ENCODE peak calls at places on chromosomes 2 and 18, in five cellular contexts. One of them, this sample, is unnamed.

GRCh38 chr18:2148823-2149222 is 422.5 kb downstream of the METTL4 start:
- DNase-seq in hypothalamus: no peak
- DNase-seq in memory B cell: no peak
- DNase-seq in stimulated activated naive B cell treated with anti-CD40 and anti-IgM and Interleukin-4, amounts not matched to agents 10 μg/mL and 1 μg/mL and 100 μg/mL, for 72 hours: no peak
- DNase-seq in NCI-H1436: no peak
- DNase-seq in this sample: no peak

GRCh38 chr2:185531721-185532120 is 206.9 kb upstream of the FSIP2 start:
- DNase-seq in hypothalamus: no peak
- DNase-seq in memory B cell: no peak
- DNase-seq in stimulated activated naive B cell treated with anti-CD40 and anti-IgM and Interleukin-4, amounts not matched to agents 10 μg/mL and 1 μg/mL and 100 μg/mL, for 72 hours: no peak
- DNase-seq in NCI-H1436: no peak
- DNase-seq in this sample: no peak

GRCh38 chr2:127683056-127683455 is 7.7 kb upstream of the LIMS2 start:
- DNase-seq in hypothalamus: no peak
- DNase-seq in memory B cell: no peak
- DNase-seq in stimulated activated naive B cell treated with anti-CD40 and anti-IgM and Interleukin-4, amounts not matched to agents 10 μg/mL and 1 μg/mL and 100 μg/mL, for 72 hours: no peak
- DNase-seq in NCI-H1436: no peak
- DNase-seq in this sample: no peak

GRCh38 chr2:24403168-24403850 is 43.0 kb upstream of the ITSN2 start:
- DNase-seq in hypothalamus: no peak
- DNase-seq in memory B cell: no peak
- DNase-seq in stimulated activated naive B cell treated with anti-CD40 and anti-IgM and Interleukin-4, amounts not matched to agents 10 μg/mL and 1 μg/mL and 100 μg/mL, for 72 hours: no peak
- DNase-seq in NCI-H1436: no peak
- DNase-seq in this sample: no peak

GRCh38 chr18:47964086-47964485 is 33.6 kb upstream of the SMAD2 start:
- DNase-seq in hypothalamus: no peak
- DNase-seq in memory B cell: no peak
- DNase-seq in stimulated activated naive B cell treated with anti-CD40 and anti-IgM and Interleukin-4, amounts not matched to agents 10 μg/mL and 1 μg/mL and 100 μg/mL, for 72 hours: no peak
- DNase-seq in NCI-H1436: peak
- DNase-seq in this sample: peak

GRCh38 chr2:181052523-181052891 is 72.1 kb downstream of the UBE2E3 start:
- DNase-seq in hypothalamus: no peak
- DNase-seq in memory B cell: no peak
- DNase-seq in stimulated activated naive B cell treated with anti-CD40 and anti-IgM and Interleukin-4, amounts not matched to agents 10 μg/mL and 1 μg/mL and 100 μg/mL, for 72 hours: no peak
- DNase-seq in NCI-H1436: no peak
- DNase-seq in this sample: no peak

GRCh38 chr2:204880928-204881327 is 335.7 kb downstream of the PARD3B start:
- DNase-seq in hypothalamus: no peak
- DNase-seq in memory B cell: no peak
- DNase-seq in stimulated activated naive B cell treated with anti-CD40 and anti-IgM and Interleukin-4, amounts not matched to agents 10 μg/mL and 1 μg/mL and 100 μg/mL, for 72 hours: no peak
- DNase-seq in NCI-H1436: no peak
- DNase-seq in this sample: no peak

GRCh38 chr2:144115892-144116291 is 404.0 kb downstream of the ZEB2 start:
- DNase-seq in hypothalamus: no peak
- DNase-seq in memory B cell: no peak
- DNase-seq in stimulated activated naive B cell treated with anti-CD40 and anti-IgM and Interleukin-4, amounts not matched to agents 10 μg/mL and 1 μg/mL and 100 μg/mL, for 72 hours: no peak
- DNase-seq in NCI-H1436: no peak
- DNase-seq in this sample: no peak

GRCh38 chr2:233021771-233022170 is 8.7 kb upstream of the NGEF start:
- DNase-seq in hypothalamus: no peak
- DNase-seq in memory B cell: no peak
- DNase-seq in stimulated activated naive B cell treated with anti-CD40 and anti-IgM and Interleukin-4, amounts not matched to agents 10 μg/mL and 1 μg/mL and 100 μg/mL, for 72 hours: no peak
- DNase-seq in NCI-H1436: no peak
- DNase-seq in this sample: no peak

GRCh38 chr18:77016936-77017335 is 115.6 kb downstream of the MBP start:
- DNase-seq in hypothalamus: peak
- DNase-seq in memory B cell: no peak
- DNase-seq in stimulated activated naive B cell treated with anti-CD40 and anti-IgM and Interleukin-4, amounts not matched to agents 10 μg/mL and 1 μg/mL and 100 μg/mL, for 72 hours: no peak
- DNase-seq in NCI-H1436: no peak
- DNase-seq in this sample: no peak

GRCh38 chr2:109399061-109399460 is 214.7 kb downstream of the SEPTIN10 start:
- DNase-seq in hypothalamus: no peak
- DNase-seq in memory B cell: no peak
- DNase-seq in stimulated activated naive B cell treated with anti-CD40 and anti-IgM and Interleukin-4, amounts not matched to agents 10 μg/mL and 1 μg/mL and 100 μg/mL, for 72 hours: no peak
- DNase-seq in NCI-H1436: no peak
- DNase-seq in this sample: no peak

GRCh38 chr2:74528600-74529356 is 728 bp downstream of the AUP1 start:
- DNase-seq in hypothalamus: no peak
- DNase-seq in memory B cell: no peak
- DNase-seq in stimulated activated naive B cell treated with anti-CD40 and anti-IgM and Interleukin-4, amounts not matched to agents 10 μg/mL and 1 μg/mL and 100 μg/mL, for 72 hours: no peak
- DNase-seq in NCI-H1436: no peak
- DNase-seq in this sample: no peak

GRCh38 chr2:219995409-219995808 is 368.0 kb downstream of the SLC4A3 start:
- DNase-seq in hypothalamus: no peak
- DNase-seq in memory B cell: no peak
- DNase-seq in stimulated activated naive B cell treated with anti-CD40 and anti-IgM and Interleukin-4, amounts not matched to agents 10 μg/mL and 1 μg/mL and 100 μg/mL, for 72 hours: no peak
- DNase-seq in NCI-H1436: no peak
- DNase-seq in this sample: no peak

GRCh38 chr2:170823800-170824153 is 7.1 kb downstream of the GAD1 start:
- DNase-seq in hypothalamus: no peak
- DNase-seq in memory B cell: no peak
- DNase-seq in stimulated activated naive B cell treated with anti-CD40 and anti-IgM and Interleukin-4, amounts not matched to agents 10 μg/mL and 1 μg/mL and 100 μg/mL, for 72 hours: no peak
- DNase-seq in NCI-H1436: no peak
- DNase-seq in this sample: no peak

GRCh38 chr2:226792155-226792871 is 7.3 kb downstream of the IRS1 start:
- DNase-seq in hypothalamus: no peak
- DNase-seq in memory B cell: no peak
- DNase-seq in stimulated activated naive B cell treated with anti-CD40 and anti-IgM and Interleukin-4, amounts not matched to agents 10 μg/mL and 1 μg/mL and 100 μg/mL, for 72 hours: no peak
- DNase-seq in NCI-H1436: no peak
- DNase-seq in this sample: no peak

GRCh38 chr2:220198911-220199310 is 571.5 kb downstream of the SLC4A3 start:
- DNase-seq in hypothalamus: no peak
- DNase-seq in memory B cell: no peak
- DNase-seq in stimulated activated naive B cell treated with anti-CD40 and anti-IgM and Interleukin-4, amounts not matched to agents 10 μg/mL and 1 μg/mL and 100 μg/mL, for 72 hours: no peak
- DNase-seq in NCI-H1436: no peak
- DNase-seq in this sample: no peak

GRCh38 chr2:118875298-118875697 is 27.9 kb upstream of the EN1 start:
- DNase-seq in hypothalamus: no peak
- DNase-seq in memory B cell: no peak
- DNase-seq in stimulated activated naive B cell treated with anti-CD40 and anti-IgM and Interleukin-4, amounts not matched to agents 10 μg/mL and 1 μg/mL and 100 μg/mL, for 72 hours: no peak
- DNase-seq in NCI-H1436: no peak
- DNase-seq in this sample: no peak

GRCh38 chr2:215031330-215031729 is 107.1 kb downstream of the ABCA12 start:
- DNase-seq in hypothalamus: no peak
- DNase-seq in memory B cell: no peak
- DNase-seq in stimulated activated naive B cell treated with anti-CD40 and anti-IgM and Interleukin-4, amounts not matched to agents 10 μg/mL and 1 μg/mL and 100 μg/mL, for 72 hours: no peak
- DNase-seq in NCI-H1436: no peak
- DNase-seq in this sample: no peak

GRCh38 chr2:65662654-65663432 is 230.4 kb upstream of the SPRED2 start:
- DNase-seq in hypothalamus: no peak
- DNase-seq in memory B cell: no peak
- DNase-seq in stimulated activated naive B cell treated with anti-CD40 and anti-IgM and Interleukin-4, amounts not matched to agents 10 μg/mL and 1 μg/mL and 100 μg/mL, for 72 hours: no peak
- DNase-seq in NCI-H1436: no peak
- DNase-seq in this sample: no peak

GRCh38 chr18:61606759-61607158 is 273.5 kb downstream of the CDH20 start:
- DNase-seq in hypothalamus: no peak
- DNase-seq in memory B cell: no peak
- DNase-seq in stimulated activated naive B cell treated with anti-CD40 and anti-IgM and Interleukin-4, amounts not matched to agents 10 μg/mL and 1 μg/mL and 100 μg/mL, for 72 hours: no peak
- DNase-seq in NCI-H1436: no peak
- DNase-seq in this sample: no peak

GRCh38 chr2:169775354-169775753 is 23.3 kb upstream of the SSB start:
- DNase-seq in hypothalamus: no peak
- DNase-seq in memory B cell: no peak
- DNase-seq in stimulated activated naive B cell treated with anti-CD40 and anti-IgM and Interleukin-4, amounts not matched to agents 10 μg/mL and 1 μg/mL and 100 μg/mL, for 72 hours: no peak
- DNase-seq in NCI-H1436: no peak
- DNase-seq in this sample: no peak

GRCh38 chr2:2022941-2023586 is 278.7 kb upstream of the PXDN start:
- DNase-seq in hypothalamus: no peak
- DNase-seq in memory B cell: no peak
- DNase-seq in stimulated activated naive B cell treated with anti-CD40 and anti-IgM and Interleukin-4, amounts not matched to agents 10 μg/mL and 1 μg/mL and 100 μg/mL, for 72 hours: no peak
- DNase-seq in NCI-H1436: no peak
- DNase-seq in this sample: no peak

GRCh38 chr18:50659091-50660003 is 99.5 kb downstream of the MAPK4 start:
- DNase-seq in hypothalamus: no peak
- DNase-seq in memory B cell: no peak
- DNase-seq in stimulated activated naive B cell treated with anti-CD40 and anti-IgM and Interleukin-4, amounts not matched to agents 10 μg/mL and 1 μg/mL and 100 μg/mL, for 72 hours: no peak
- DNase-seq in NCI-H1436: no peak
- DNase-seq in this sample: peak

GRCh38 chr18:57497372-57498294 is 62.5 kb downstream of the ONECUT2 start:
- DNase-seq in hypothalamus: no peak
- DNase-seq in memory B cell: no peak
- DNase-seq in stimulated activated naive B cell treated with anti-CD40 and anti-IgM and Interleukin-4, amounts not matched to agents 10 μg/mL and 1 μg/mL and 100 μg/mL, for 72 hours: no peak
- DNase-seq in NCI-H1436: no peak
- DNase-seq in this sample: no peak

GRCh38 chr2:3144856-3145255 is 232.8 kb downstream of the EIPR1 start:
- DNase-seq in hypothalamus: no peak
- DNase-seq in memory B cell: no peak
- DNase-seq in stimulated activated naive B cell treated with anti-CD40 and anti-IgM and Interleukin-4, amounts not matched to agents 10 μg/mL and 1 μg/mL and 100 μg/mL, for 72 hours: no peak
- DNase-seq in NCI-H1436: no peak
- DNase-seq in this sample: no peak

GRCh38 chr2:239339726-239340654 is 60.8 kb downstream of the HDAC4 start:
- DNase-seq in hypothalamus: no peak
- DNase-seq in memory B cell: no peak
- DNase-seq in stimulated activated naive B cell treated with anti-CD40 and anti-IgM and Interleukin-4, amounts not matched to agents 10 μg/mL and 1 μg/mL and 100 μg/mL, for 72 hours: peak
- DNase-seq in NCI-H1436: no peak
- DNase-seq in this sample: no peak

GRCh38 chr2:129794116-129794515 is 185.3 kb upstream of the RAB6C start:
- DNase-seq in hypothalamus: no peak
- DNase-seq in memory B cell: no peak
- DNase-seq in stimulated activated naive B cell treated with anti-CD40 and anti-IgM and Interleukin-4, amounts not matched to agents 10 μg/mL and 1 μg/mL and 100 μg/mL, for 72 hours: no peak
- DNase-seq in NCI-H1436: no peak
- DNase-seq in this sample: no peak

GRCh38 chr2:42332575-42332974 is 28.4 kb downstream of the COX7A2L start:
- DNase-seq in hypothalamus: no peak
- DNase-seq in memory B cell: no peak
- DNase-seq in stimulated activated naive B cell treated with anti-CD40 and anti-IgM and Interleukin-4, amounts not matched to agents 10 μg/mL and 1 μg/mL and 100 μg/mL, for 72 hours: no peak
- DNase-seq in NCI-H1436: no peak
- DNase-seq in this sample: no peak

GRCh38 chr2:163730556-163730955 is 5.3 kb downstream of the FIGN start:
- DNase-seq in hypothalamus: no peak
- DNase-seq in memory B cell: no peak
- DNase-seq in stimulated activated naive B cell treated with anti-CD40 and anti-IgM and Interleukin-4, amounts not matched to agents 10 μg/mL and 1 μg/mL and 100 μg/mL, for 72 hours: no peak
- DNase-seq in NCI-H1436: no peak
- DNase-seq in this sample: no peak

GRCh38 chr2:11716689-11717321 is 29.6 kb upstream of the LPIN1 start:
- DNase-seq in hypothalamus: no peak
- DNase-seq in memory B cell: no peak
- DNase-seq in stimulated activated naive B cell treated with anti-CD40 and anti-IgM and Interleukin-4, amounts not matched to agents 10 μg/mL and 1 μg/mL and 100 μg/mL, for 72 hours: no peak
- DNase-seq in NCI-H1436: no peak
- DNase-seq in this sample: no peak

GRCh38 chr2:236661064-236661761 is 91.6 kb downstream of the ACKR3 start:
- DNase-seq in hypothalamus: no peak
- DNase-seq in memory B cell: no peak
- DNase-seq in stimulated activated naive B cell treated with anti-CD40 and anti-IgM and Interleukin-4, amounts not matched to agents 10 μg/mL and 1 μg/mL and 100 μg/mL, for 72 hours: no peak
- DNase-seq in NCI-H1436: no peak
- DNase-seq in this sample: no peak

This sample was measured in NCI-H524 treated with DMSO at 0.1 percent for 48 hours.